ENCODE peak calls at places on chromosomes 3 and 15, in nine cellular contexts. H, Z, L, S, P, R, M, V and Y are unnamed samples.
A peak's percentile ranks its signal among the peaks of the same experiment; 100 is the strongest.

GRCh38 chr3:134352031-134352671 is 22.1 kb downstream of the AMOTL2 start:
- DNase-seq in H (no peak), Z (no peak), L (peak; percentile 29), S (peak; percentile 75), P (no peak), R (peak; percentile 40), M (no peak), V (no peak), Y (no peak)

GRCh38 chr3:27509376-27509775 is 25.2 kb upstream of the SLC4A7 start:
- DNase-seq in H (no peak), Z (no peak), L (no peak), S (no peak), P (no peak), R (no peak), M (no peak), V (no peak), Y (no peak)

GRCh38 chr3:69180869-69181591 is 58.6 kb upstream of the LMOD3 start:
- DNase-seq in H (no peak), Z (no peak), L (no peak), S (no peak), P (no peak), R (no peak), M (no peak), V (no peak), Y (no peak)

GRCh38 chr15:89371145-89372044 is 36.8 kb upstream of the POLG start:
- DNase-seq in H (no peak), Z (no peak), L (no peak), S (no peak), P (no peak), R (no peak), M (no peak), V (no peak), Y (no peak)

GRCh38 chr3:3031358-3031757 is 78.8 kb downstream of the IL5RA start:
- DNase-seq in H (no peak), Z (no peak), L (no peak), S (no peak), P (no peak), R (no peak), M (no peak), V (no peak), Y (no peak)

GRCh38 chr3:35263477-35263876 is 375.8 kb upstream of the ARPP21 start:
- DNase-seq in H (no peak), Z (no peak), L (no peak), S (no peak), P (no peak), R (no peak), M (no peak), V (no peak), Y (no peak)

GRCh38 chr3:195194559-195195161 is 76.3 kb downstream of the XXYLT1 start:
- DNase-seq in H (no peak), Z (no peak), L (no peak), S (no peak), P (no peak), R (no peak), M (no peak), V (no peak), Y (no peak)

GRCh38 chr3:123090700-123091585 is 24.1 kb downstream of the PDIA5 start:
- DNase-seq in H (no peak), Z (no peak), L (no peak), S (no peak), P (no peak), R (no peak), M (no peak), V (no peak), Y (no peak)

GRCh38 chr3:123667784-123668183 is 82.9 kb upstream of the HACD2 start:
- DNase-seq in H (no peak), Z (no peak), L (peak; percentile 62), S (no peak), P (no peak), R (no peak), M (peak; percentile 61), V (no peak), Y (no peak)

GRCh38 chr15:51367322-51367976 is 26.0 kb downstream of the GLDN start:
- DNase-seq in H (no peak), Z (no peak), L (no peak), S (no peak), P (no peak), R (no peak), M (no peak), V (no peak), Y (no peak)

GRCh38 chr3:142366434-142366833 is 81.4 kb downstream of the XRN1 start:
- DNase-seq in H (no peak), Z (no peak), L (peak; percentile 6), S (no peak), P (no peak), R (peak; percentile 6), M (no peak), V (no peak), Y (no peak)

GRCh38 chr15:99618941-99619411 is 53.2 kb downstream of the MEF2A start:
- DNase-seq in H (no peak), Z (no peak), L (peak; percentile 68), S (no peak), P (no peak), R (peak; percentile 30), M (no peak), V (no peak), Y (no peak)

GRCh38 chr3:40317061-40317676 is 7.7 kb downstream of the EIF1B start:
- DNase-seq in H (peak; percentile 37), Z (peak; percentile 30), L (peak; percentile 77), S (no peak), P (no peak), R (peak; percentile 50), M (peak; percentile 19), V (no peak), Y (no peak)

GRCh38 chr15:57496946-57497944 is 94.5 kb upstream of the MYZAP start:
- DNase-seq in H (no peak), Z (peak; percentile 28), L (no peak), S (no peak), P (no peak), R (no peak), M (peak; percentile 54), V (no peak), Y (no peak)

GRCh38 chr15:65873271-65873670 is 4.0 kb downstream of the RAB11A start:
- DNase-seq in H (no peak), Z (no peak), L (no peak), S (no peak), P (no peak), R (no peak), M (no peak), V (no peak), Y (no peak)
- TF ChIP-seq CTCF in H (no peak), Z (no peak), L (no peak), S (no peak), P (no peak), R (no peak), M (no peak), V (no peak), Y (no peak)

DNA sequence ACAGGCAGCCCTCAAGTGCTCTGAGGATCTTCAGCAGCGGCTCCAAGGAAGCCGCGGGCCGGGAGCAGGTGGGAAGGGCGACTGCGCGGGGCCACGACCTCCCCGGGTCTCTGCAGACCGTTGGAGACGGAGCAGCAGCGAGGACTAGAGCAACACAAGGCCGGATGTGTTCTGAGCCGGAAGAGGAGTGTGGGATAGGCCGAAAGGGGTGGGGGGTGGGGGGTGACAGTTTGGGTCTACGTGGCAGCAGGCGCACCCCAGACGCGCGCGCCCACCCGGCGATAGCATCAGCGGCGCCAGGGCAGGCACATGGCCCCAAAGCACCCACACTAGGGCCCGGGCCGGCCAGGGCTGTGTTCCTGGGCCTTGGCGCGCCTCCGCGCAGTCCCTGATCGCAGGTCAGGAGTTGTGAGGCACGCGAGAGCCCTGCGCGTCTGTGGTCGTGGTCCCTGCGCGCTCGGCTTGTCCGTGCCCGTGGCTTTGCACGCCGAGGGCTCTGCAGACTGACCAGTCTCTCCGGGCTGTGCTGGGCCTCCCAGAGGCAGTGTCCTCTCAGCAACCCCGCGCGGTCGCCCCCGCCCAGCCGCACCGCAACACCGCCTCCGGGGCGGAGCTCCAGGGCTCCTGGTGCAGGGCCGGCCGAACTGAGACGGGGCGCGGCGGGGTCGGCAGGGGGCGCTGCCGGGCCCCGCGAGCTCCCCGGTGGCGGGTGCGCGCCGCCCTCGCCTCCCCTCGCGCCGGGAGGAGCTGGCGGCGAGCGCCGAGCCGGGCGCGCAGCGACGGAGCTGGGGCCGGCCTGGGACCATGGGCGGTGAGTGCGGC is at the start of gene PXYLP1:
- DNase-seq in H (peak; percentile 51), Z (peak; percentile 94), L (peak; percentile 81), S (peak; percentile 82), P (peak; percentile 93), R (peak; percentile 87), M (peak; percentile 94), V (peak; percentile 95), Y (peak; percentile 98)
- TF ChIP-seq CTCF in H (peak; percentile 39), Z (peak; percentile 39), L (no peak), S (peak; percentile 98), P (peak; percentile 90), R (peak; percentile 79), M (peak; percentile 70), V (peak; percentile 81), Y (peak; percentile 82)

GRCh38 chr3:61371123-61371522 is 119.9 kb upstream of the FHIT start:
- DNase-seq in H (no peak), Z (peak; percentile 38), L (peak; percentile 17), S (no peak), P (no peak), R (no peak), M (no peak), V (no peak), Y (no peak)
- TF ChIP-seq CTCF in H (peak; percentile 49), Z (peak; percentile 87), L (peak; percentile 49), S (peak; percentile 51), P (no peak), R (peak; percentile 65), M (peak; percentile 41), V (peak; percentile 63), Y (peak; percentile 76)

GRCh38 chr15:95761742-95762141 is 568.8 kb upstream of the NR2F2 start:
- DNase-seq in H (no peak), Z (no peak), L (no peak), S (no peak), P (no peak), R (no peak), M (peak; percentile 6), V (no peak), Y (no peak)

GRCh38 chr15:95765161-95765560 is 565.3 kb upstream of the NR2F2 start:
- DNase-seq in H (no peak), Z (no peak), L (no peak), S (no peak), P (no peak), R (no peak), M (no peak), V (no peak), Y (no peak)

GRCh38 chr15:95757171-95757570 is 573.3 kb upstream of the NR2F2 start:
- DNase-seq in H (no peak), Z (no peak), L (no peak), S (no peak), P (no peak), R (no peak), M (no peak), V (no peak), Y (no peak)

GRCh38 chr15:95763426-95763825 is 567.1 kb upstream of the NR2F2 start:
- DNase-seq in H (no peak), Z (no peak), L (no peak), S (no peak), P (no peak), R (no peak), M (no peak), V (no peak), Y (no peak)

DNA sequence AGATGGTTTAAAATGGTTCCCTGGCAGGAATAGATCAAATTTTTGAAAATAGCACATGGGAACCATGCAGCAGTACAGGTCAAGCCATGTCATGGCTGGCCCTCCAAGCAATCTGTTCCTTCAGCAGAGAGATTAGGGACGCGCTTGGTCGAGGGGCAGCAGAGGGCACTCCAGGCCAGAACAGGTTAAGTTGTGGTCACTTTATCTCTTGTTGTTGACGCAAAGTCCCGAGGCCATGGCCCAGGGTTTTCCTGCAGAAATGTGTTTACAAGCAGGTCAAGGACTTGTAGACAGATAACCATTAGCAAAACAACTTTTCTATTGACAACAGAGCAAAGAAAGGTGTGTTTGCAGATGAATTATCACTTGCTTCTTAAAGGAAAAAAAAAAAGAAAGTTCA is 570.0 kb upstream of the NR2F2 start:
- DNase-seq in H (no peak), Z (no peak), L (peak; percentile 21), S (no peak), P (peak; percentile 72), R (no peak), M (no peak), V (no peak), Y (no peak)
- TF ChIP-seq CTCF in H (no peak), Z (no peak), L (no peak), S (peak; percentile 62), P (no peak), R (no peak), M (no peak), V (no peak), Y (peak; percentile 12)